ENCODE peak calls at places on chromosome 7, in six cellular contexts. J is stimulated activated CD8-positive, alpha-beta memory T cell treated with anti-CD3 and anti-CD28 coated beads, Interleukin-12 subunit alpha, Interleukin-12 subunit beta, amount 100 ng/mL, for 1 hour; Y is stomach; C is endothelial cell; D is foreskin fibroblast; K is EL. U is an unnamed sample.

GRCh38 chr7:107100824-107101223 is 56.3 kb downstream of the PRKAR2B start:
- DNase-seq in J (no peak), D (no peak), C (no peak), Y (no peak), K (no peak), U (no peak)

GRCh38 chr7:100044719-100045118 is 4.9 kb upstream of the ZSCAN21 start:
- DNase-seq in C (no peak), D (no peak), Y (peak), J (no peak), K (no peak), U (no peak)

GRCh38 chr7:157389951-157390730 is 53.3 kb downstream of the DNAJB6 start:
- DNase-seq in Y (no peak), K (no peak), D (no peak), C (no peak), J (no peak), U (no peak)

GRCh38 chr7:84638339-84638697 is 443.7 kb upstream of the SEMA3A start:
- DNase-seq in D (no peak), K (no peak), C (no peak), J (no peak), Y (no peak), U (no peak)

GRCh38 chr7:100152404-100152803 is 3.7 kb downstream of the LAMTOR4 start:
- DNase-seq in Y (no peak), J (no peak), D (no peak), K (no peak), C (no peak), U (no peak)

GRCh38 chr7:119377-120163 is 72.8 kb upstream of the FAM20C start:
- DNase-seq in J (no peak), C (no peak), Y (no peak), K (no peak), D (peak), U (peak)

GRCh38 chr7:36514289-36515243 is 124.9 kb downstream of the ANLN start:
- DNase-seq in Y (no peak), C (no peak), D (peak), J (no peak), K (no peak), U (no peak)

GRCh38 chr7:79719216-79719615 is 265.7 kb upstream of the MAGI2 start:
- DNase-seq in J (no peak), Y (no peak), D (no peak), C (no peak), K (no peak), U (no peak)

GRCh38 chr7:142460402-142461117 is 202.7 kb upstream of the PRSS58 start:
- DNase-seq in Y (no peak), K (peak), J (no peak), D (peak), C (no peak), U (no peak)

GRCh38 chr7:132876576-132876975 is 205.3 kb downstream of the CHCHD3 start:
- DNase-seq in Y (no peak), K (no peak), D (no peak), C (no peak), J (no peak), U (no peak)

GRCh38 chr7:35839860-35840854 is 39.3 kb downstream of the SEPTIN7 start:
- DNase-seq in J (no peak), C (no peak), K (peak), Y (no peak), D (peak), U (no peak)

U was measured in SJCRH30.